ENCODE peak calls at places on chromosomes 3 and 15, in nine cellular contexts. G is hypothalamus; B is GM10248; J is AG09319; N is activated CD4-positive, alpha-beta T cell treated with anti-CD3 and anti-CD28 coated beads, Interleukin-2, amount 50 U/mL, for 24 hours; U is retina; W is DMS 273 treated with DMSO at 0.1 percent for 48 hours; S is GM18507; Q is fibroblast of lung. I is an unnamed sample.

GRCh38 chr3:190514163-190515153 is 573 bp downstream of the IL1RAP start:
- DNase-seq in Q (peak), N (no peak), U (peak), G (no peak), W (no peak), B (peak), S (peak), J (no peak), I (peak)

GRCh38 chr15:40182358-40183029 is 21.6 kb downstream of the BUB1B start:
- DNase-seq in B (no peak), G (no peak), J (no peak), N (no peak), S (no peak), Q (no peak), W (no peak), U (no peak), I (no peak)

GRCh38 chr15:31586841-31587240 is 260.2 kb downstream of the KLF13 start:
- DNase-seq in B (no peak), N (no peak), U (no peak), G (no peak), J (no peak), W (no peak), S (no peak), Q (no peak), I (no peak)

GRCh38 chr3:133506215-133506901 is 67.1 kb upstream of the CDV3 start:
- DNase-seq in G (no peak), Q (no peak), W (no peak), U (no peak), B (peak), N (peak), J (no peak), S (peak), I (no peak)

GRCh38 chr3:177034850-177035475 is 162.3 kb downstream of the TBL1XR1 start:
- DNase-seq in G (no peak), J (no peak), U (no peak), B (no peak), N (no peak), Q (no peak), W (no peak), S (no peak), I (no peak)

GRCh38 chr3:134937256-134938023 is 142.4 kb downstream of the EPHB1 start:
- DNase-seq in U (peak), J (no peak), Q (no peak), B (no peak), S (no peak), N (no peak), W (no peak), G (no peak), I (no peak)

GRCh38 chr15:76197703-76198455 is 113.4 kb downstream of the ETFA start:
- DNase-seq in N (no peak), W (no peak), U (no peak), Q (peak), S (no peak), B (no peak), G (no peak), J (no peak), I (no peak)

GRCh38 chr3:140050977-140051957 is 116.3 kb downstream of the CLSTN2 start:
- DNase-seq in G (no peak), J (no peak), B (no peak), N (no peak), U (peak), W (peak), Q (no peak), S (no peak), I (no peak)

GRCh38 chr3:74532446-74532845 is 82.0 kb downstream of the CNTN3 start:
- DNase-seq in N (no peak), B (no peak), U (no peak), Q (peak), W (no peak), G (no peak), S (no peak), J (peak), I (no peak)

GRCh38 chr3:65886376-65886775 is 152.3 kb downstream of the MAGI1 start:
- DNase-seq in J (no peak), B (no peak), U (no peak), S (no peak), G (no peak), N (no peak), Q (no peak), W (peak), I (no peak)

GRCh38 chr3:69791111-69791510 is 51.8 kb downstream of the MITF start:
- DNase-seq in Q (peak), J (peak), S (no peak), G (no peak), N (no peak), B (no peak), W (no peak), U (no peak), I (peak)

GRCh38 chr3:120177151-120177550 is 82.9 kb upstream of the GSK3B start:
- DNase-seq in J (peak), G (no peak), Q (peak), W (peak), S (no peak), B (no peak), N (no peak), U (peak), I (peak)

GRCh38 chr3:96931491-96931890 is 117.1 kb downstream of the EPHA6 start:
- DNase-seq in J (no peak), B (no peak), Q (no peak), N (no peak), S (no peak), G (no peak), W (peak), U (no peak), I (no peak)

GRCh38 chr3:36461588-36461987 is 81.3 kb downstream of the STAC start:
- DNase-seq in S (no peak), W (no peak), B (no peak), U (no peak), Q (peak), G (no peak), N (no peak), J (no peak), I (no peak)

GRCh38 chr3:94336076-94336741 is 273.3 kb downstream of the NSUN3 start:
- DNase-seq in G (no peak), N (no peak), W (peak), B (no peak), U (peak), Q (peak), S (no peak), J (peak), I (no peak)

GRCh38 chr3:55826097-55826496 is 339.0 kb upstream of the WNT5A start:
- DNase-seq in B (no peak), Q (no peak), J (no peak), N (no peak), S (no peak), U (no peak), G (no peak), W (no peak), I (no peak)

GRCh38 chr3:87354399-87354798 is 78.0 kb upstream of the POU1F1 start:
- DNase-seq in B (no peak), N (no peak), G (no peak), Q (no peak), J (no peak), U (no peak), S (no peak), W (no peak), I (no peak)

GRCh38 chr3:195467641-195468390 is 25.0 kb upstream of the ACAP2 start:
- DNase-seq in G (no peak), S (no peak), U (no peak), B (no peak), J (no peak), Q (peak), N (no peak), W (no peak), I (no peak)

GRCh38 chr3:193788189-193788946 is 195.4 kb downstream of the OPA1 start:
- DNase-seq in G (no peak), J (no peak), W (peak), B (peak), S (peak), Q (peak), U (peak), N (no peak), I (peak)

GRCh38 chr15:50907866-50908208 is 646 bp upstream of the AP4E1 start:
- DNase-seq in W (no peak), B (peak), N (peak), J (no peak), U (no peak), S (no peak), Q (peak), G (no peak), I (no peak)

GRCh38 chr3:55486101-55486856 is 827 bp downstream of the WNT5A start:
- DNase-seq in B (no peak), G (no peak), U (peak), Q (peak), W (no peak), N (no peak), J (no peak), S (no peak), I (no peak)

GRCh38 chr15:74293021-74293810 is 57.1 kb downstream of the CCDC33 start:
- DNase-seq in J (no peak), G (no peak), S (no peak), N (no peak), U (no peak), Q (no peak), B (no peak), W (no peak), I (no peak)

GRCh38 chr15:66720206-66721010 is 18.4 kb downstream of the SMAD6 start:
- DNase-seq in U (no peak), W (no peak), J (no peak), B (no peak), S (no peak), Q (peak), N (no peak), G (no peak), I (peak)